ENCODE peak calls at places on chromosomes 2 and 18, in seven cellular contexts. I is NCI-H1105; F is GM23338; C is ELF-1; X is NCI-H2171; D is stimulated activated CD4-positive, alpha-beta T cell treated with anti-CD3 and anti-CD28 coated beads, TNF-alpha, amount 100 ng/mL, for 1 hour; R is HT1080. G is an unnamed sample.

GRCh38 chr2:69816923-69817542 is 12.4 kb upstream of the GMCL1 start:
- DNase-seq in D (peak; percentile 18), F (peak; percentile 96), I (peak; percentile 47), C (peak; percentile 79), X (peak; percentile 66), R (peak; percentile 75), G (peak; percentile 85)

GRCh38 chr18:54532962-54533361 is 58.1 kb upstream of the DYNAP start:
- DNase-seq in X (no peak), F (no peak), D (no peak), I (no peak), R (no peak), C (no peak), G (no peak)

GRCh38 chr2:8500124-8501054 is 181.5 kb upstream of the ID2 start:
- DNase-seq in I (no peak), D (no peak), F (no peak), R (no peak), X (peak; percentile 35), C (no peak), G (no peak)

GRCh38 chr2:1601064-1601405 is 143.3 kb downstream of the PXDN start:
- DNase-seq in X (no peak), D (no peak), F (no peak), R (no peak), I (no peak), C (no peak), G (no peak)

GRCh38 chr2:42089340-42089925 is 41.6 kb downstream of the PKDCC start:
- DNase-seq in R (peak; percentile 66), I (no peak), C (peak; percentile 87), F (peak; percentile 91), D (no peak), X (no peak), G (no peak)

GRCh38 chr2:190359896-190360376 is 16.5 kb downstream of the INPP1 start:
- DNase-seq in D (no peak), F (peak; percentile 21), X (no peak), I (peak; percentile 50), R (peak; percentile 15), C (peak; percentile 43), G (peak; percentile 88)

GRCh38 chr18:49565656-49566055 is 3.8 kb downstream of the LIPG start:
- DNase-seq in R (no peak), X (no peak), F (no peak), I (peak; percentile 24), C (peak; percentile 75), D (no peak), G (peak; percentile 90)

GRCh38 chr2:141591787-141592186 is 539.0 kb downstream of the LRP1B start:
- DNase-seq in F (no peak), R (no peak), X (no peak), I (no peak), C (no peak), D (no peak), G (no peak)

GRCh38 chr18:57210711-57211411 is 64.0 kb downstream of the BOD1L2 start:
- DNase-seq in D (no peak), R (peak; percentile 66), X (no peak), C (peak; percentile 73), F (no peak), I (no peak), G (no peak)

GRCh38 chr2:46393352-46393820 is 86.0 kb upstream of the TMEM247 start:
- DNase-seq in C (no peak), R (no peak), F (no peak), I (no peak), X (no peak), D (no peak), G (no peak)

GRCh38 chr2:131016826-131017596 is 76.2 kb downstream of the FAM168B start:
- DNase-seq in D (no peak), F (no peak), R (peak; percentile 41), X (no peak), C (no peak), I (no peak), G (no peak)

G was measured in Ammon's horn.